ENCODE peak calls at places on chromosome 16, in five cellular contexts. X is cardiac muscle cell, V is heart right ventricle, C is AG10803, T is HFFc6. R is an unnamed sample.

GRCh38 chr16:2533912-2534311 is 2.7 kb upstream of the CEMP1 start:
- DNase-seq in X (no peak), V (no peak), C (no peak), T (no peak), R (no peak)

GRCh38 chr16:85573696-85574641 is 39.2 kb upstream of the GSE1 start:
- DNase-seq in X (peak), V (peak), C (peak), T (no peak), R (no peak)

GRCh38 chr16:782766-783403 is 5.3 kb downstream of the RPUSD1 start:
- DNase-seq in X (no peak), V (no peak), C (no peak), T (no peak), R (no peak)

GRCh38 chr16:60110531-60110930 is 1376.4 kb upstream of the GOT2 start:
- DNase-seq in X (no peak), V (no peak), C (no peak), T (peak), R (no peak)

GRCh38 chr16:54821731-54822130 is 108.9 kb upstream of the IRX5 start:
- DNase-seq in X (no peak), V (no peak), C (no peak), T (no peak), R (no peak)

GRCh38 chr16:64615647-64616280 is 506.1 kb downstream of the CDH11 start:
- DNase-seq in X (peak), V (no peak), C (peak), T (no peak), R (no peak)

GRCh38 chr16:14509055-14509454 is 121.0 kb downstream of the PARN start:
- DNase-seq in X (no peak), V (no peak), C (no peak), T (no peak), R (no peak)

GRCh38 chr16:68343137-68343536 is 32.3 kb downstream of the PRMT7 start:
- DNase-seq in X (no peak), V (no peak), C (no peak), T (no peak), R (no peak)

GRCh38 chr16:27430512-27430911 is 28.5 kb downstream of the IL21R start:
- DNase-seq in X (no peak), V (no peak), C (no peak), T (no peak), R (no peak)

GRCh38 chr16:30953511-30954124 is 3.9 kb upstream of the SETD1A start:
- DNase-seq in X (peak), V (peak), C (peak), T (peak), R (no peak)

GRCh38 chr16:22372882-22373661 is 1.3 kb downstream of the CDR2 start:
- DNase-seq in X (no peak), V (no peak), C (no peak), T (no peak), R (no peak)
- TF ChIP-seq CTCF in X (no peak), V (no peak), C (no peak), T (no peak), R (no peak)

GRCh38 chr16:9484436-9484835 is 393.0 kb downstream of the HAPSTR1 start:
- DNase-seq in X (no peak), V (no peak), C (no peak), T (no peak), R (no peak)

GRCh38 chr16:9480503-9480902 is 389.1 kb downstream of the HAPSTR1 start:
- DNase-seq in X (no peak), V (no peak), C (no peak), T (no peak), R (no peak)

GRCh38 chr16:9481749-9482148 is 390.3 kb downstream of the HAPSTR1 start:
- DNase-seq in X (no peak), V (no peak), C (no peak), T (no peak), R (no peak)

GRCh38 chr16:9476744-9477143 is 385.3 kb downstream of the HAPSTR1 start:
- DNase-seq in X (no peak), V (no peak), C (no peak), T (no peak), R (no peak)

GRCh38 chr16:9479008-9479407 is 387.6 kb downstream of the HAPSTR1 start:
- DNase-seq in X (no peak), V (no peak), C (no peak), T (no peak), R (no peak)
- TF ChIP-seq CTCF in X (no peak), V (no peak), C (no peak), T (no peak), R (no peak)

GRCh38 chr16:82741073-82741615 is 114.4 kb downstream of the CDH13 start:
- DNase-seq in X (no peak), V (no peak), C (no peak), T (peak), R (no peak)

GRCh38 chr16:82736161-82736697 is 109.5 kb downstream of the CDH13 start:
- DNase-seq in X (peak), V (no peak), C (no peak), T (no peak), R (no peak)

GRCh38 chr16:82735176-82735575 is 108.4 kb downstream of the CDH13 start:
- DNase-seq in X (peak), V (no peak), C (peak), T (no peak), R (no peak)

GRCh38 chr16:82735696-82736095 is 108.9 kb downstream of the CDH13 start:
- DNase-seq in X (peak), V (no peak), C (peak), T (no peak), R (no peak)

DNA sequence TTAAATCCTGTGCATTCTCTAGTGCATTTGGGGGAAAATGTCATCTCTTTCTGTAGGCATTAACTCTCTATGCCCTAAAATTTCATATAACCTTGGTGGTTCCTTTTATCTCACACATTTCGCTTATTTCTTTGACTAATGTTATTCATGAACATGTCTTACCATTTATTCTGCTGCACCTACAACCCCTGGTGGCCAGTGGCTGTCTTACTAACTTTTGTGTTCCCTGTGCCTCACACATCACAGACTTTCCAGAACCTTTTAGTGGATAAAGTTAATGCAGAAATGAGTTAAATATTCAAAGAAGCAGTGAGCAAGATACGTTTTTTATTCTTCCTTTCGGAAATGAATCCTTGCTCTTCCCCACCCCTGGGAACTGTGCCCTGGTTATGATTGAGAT is 111.9 kb downstream of the CDH13 start:
- DNase-seq in X (peak), V (no peak), C (no peak), T (peak), R (no peak)
- TF ChIP-seq CTCF in X (peak), V (peak), C (peak), T (peak), R (peak)

DNA sequence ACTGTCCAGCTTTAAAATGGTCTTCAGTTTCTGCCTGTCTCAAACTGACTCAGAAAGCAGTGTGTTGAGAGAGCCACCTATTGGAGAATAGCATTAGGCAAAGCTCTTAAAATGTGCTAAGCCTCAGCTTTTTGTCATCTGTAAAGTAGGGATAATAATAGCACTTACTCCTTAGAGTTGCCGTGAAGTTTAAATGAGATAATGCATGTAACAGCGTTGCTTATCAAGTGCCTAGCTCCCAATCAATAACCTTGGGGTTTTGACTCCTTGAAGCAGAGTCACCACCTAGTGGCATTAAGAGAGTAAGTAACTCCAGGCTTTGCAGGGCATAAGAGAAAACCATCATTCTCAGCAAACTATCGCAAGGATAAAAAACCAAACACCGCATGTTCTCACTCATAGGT is 163.3 kb downstream of the HS3ST2 start:
- DNase-seq in X (peak), V (no peak), C (peak), T (peak), R (no peak)
- TF ChIP-seq CTCF in X (no peak), V (peak), C (peak), T (peak), R (no peak)

R was measured in BJ.